ENCODE peak calls at places on chromosome 22, in four cellular contexts. G is naive B cell, L is H9, N is CMK. R is an unnamed sample.

GRCh38 chr22:31230871-31231621 is 18.9 kb downstream of the LIMK2 start:
- DNase-seq in G (peak; percentile 39), L (no peak), N (peak; percentile 69), R (peak; percentile 84)

GRCh38 chr22:21450320-21450831 is 16.8 kb upstream of the TMEM191C start:
- DNase-seq in G (no peak), L (peak; percentile 30), N (no peak), R (no peak)

GRCh38 chr22:26330971-26331625 is 98.0 kb upstream of the ASPHD2 start:
- DNase-seq in G (peak; percentile 49), L (peak; percentile 84), N (peak; percentile 20), R (peak; percentile 50)

GRCh38 chr22:44884968-44885805 is 124.6 kb downstream of the PHF21B start:
- DNase-seq in G (no peak), L (no peak), N (no peak), R (no peak)

GRCh38 chr22:48044484-48045060 is 1282.1 kb downstream of the TBC1D22A start:
- DNase-seq in G (no peak), L (no peak), N (no peak), R (no peak)

GRCh38 chr22:27129266-27129665 is 471.9 kb downstream of the MIAT start:
- DNase-seq in G (no peak), L (no peak), N (no peak), R (peak; percentile 85)

GRCh38 chr22:17580461-17581031 is 17.2 kb downstream of the SLC25A18 start:
- DNase-seq in G (no peak), L (peak; percentile 69), N (no peak), R (no peak)

GRCh38 chr22:35868938-35869337 is 151.3 kb downstream of the APOL5 start:
- DNase-seq in G (no peak), L (no peak), N (no peak), R (peak; percentile 25)

GRCh38 chr22:31683181-31684105 is 21.4 kb upstream of the PISD start:
- DNase-seq in G (no peak), L (no peak), N (no peak), R (no peak)

GRCh38 chr22:49976439-49977175 is 16.0 kb downstream of the PIM3 start:
- DNase-seq in G (peak; percentile 53), L (no peak), N (no peak), R (no peak)

GRCh38 chr22:39900306-39901227 is at the start of gene GRAP2:
- DNase-seq in G (peak; percentile 44), L (no peak), N (no peak), R (no peak)

GRCh38 chr22:21613553-21614233 is 16.1 kb downstream of the YDJC start:
- DNase-seq in G (no peak), L (no peak), N (no peak), R (no peak)

GRCh38 chr22:26321469-26321913 is 107.6 kb upstream of the ASPHD2 start:
- DNase-seq in G (no peak), L (no peak), N (no peak), R (peak; percentile 6)

GRCh38 chr22:46115755-46116490 is 34.4 kb upstream of the PPARA start:
- DNase-seq in G (no peak), L (no peak), N (no peak), R (no peak)

GRCh38 chr22:43090130-43090789 is 1.1 kb upstream of the TTLL1 start:
- DNase-seq in G (peak; percentile 30), L (no peak), N (peak; percentile 83), R (peak; percentile 84)

GRCh38 chr22:38203090-38203810 is 1.5 kb downstream of the MAFF start:
- DNase-seq in G (peak; percentile 32), L (peak; percentile 75), N (no peak), R (peak; percentile 50)

GRCh38 chr22:26979294-26979693 is 321.9 kb downstream of the MIAT start:
- DNase-seq in G (no peak), L (no peak), N (no peak), R (no peak)

GRCh38 chr22:44683881-44684280 is 18.1 kb upstream of the PRR5 start:
- DNase-seq in G (no peak), L (no peak), N (no peak), R (no peak)

GRCh38 chr22:18104566-18104965 is 6.0 kb upstream of the TUBA8 start:
- DNase-seq in G (no peak), L (no peak), N (no peak), R (peak; percentile 49)

GRCh38 chr22:40196628-40197027 is 18.9 kb downstream of the TNRC6B start:
- DNase-seq in G (no peak), L (no peak), N (no peak), R (peak; percentile 88)